ENCODE peak calls at places on chromosomes 5 and 9, in nine cellular contexts. T is mesothelial cell of epicardium; V is endothelial cell; D is transverse colon; M is CD4-positive, alpha-beta T cell; Z is fibroblast of the aortic adventitia; P is IMR-90; C is tibial artery; B is AG04450. F is an unnamed sample.

GRCh38 chr5:154878642-154879335 is 20.4 kb downstream of the CNOT8 start:
- DNase-seq in M (no peak), D (no peak), V (no peak), B (no peak), P (no peak), C (no peak), Z (no peak), T (no peak), F (no peak)

GRCh38 chr9:137971477-137972138 is 94.0 kb downstream of the CACNA1B start:
- DNase-seq in T (peak), D (no peak), C (peak), V (no peak), B (no peak), Z (no peak), M (peak), P (no peak), F (peak)

GRCh38 chr9:31519011-31519410 is 865.4 kb upstream of the ACO1 start:
- DNase-seq in T (no peak), V (no peak), P (no peak), M (no peak), Z (no peak), D (no peak), B (no peak), C (no peak), F (peak)

GRCh38 chr5:1217596-1218206 is 7.5 kb upstream of the SLC6A18 start:
- DNase-seq in V (no peak), T (no peak), B (no peak), D (no peak), C (no peak), P (no peak), Z (no peak), M (no peak), F (no peak)

GRCh38 chr5:179008667-179009066 is 13.5 kb upstream of the GRM6 start:
- DNase-seq in C (no peak), M (no peak), B (no peak), D (no peak), Z (peak), V (no peak), T (no peak), P (no peak), F (no peak)

GRCh38 chr9:95876595-95876994 is 1.1 kb downstream of the ERCC6L2 start:
- DNase-seq in P (peak), B (no peak), M (no peak), C (no peak), D (no peak), Z (peak), T (no peak), V (no peak), F (no peak)

GRCh38 chr5:147417133-147417813 is 92.6 kb downstream of the DPYSL3 start:
- DNase-seq in P (peak), Z (peak), D (peak), C (peak), V (no peak), T (no peak), B (no peak), M (no peak), F (no peak)

GRCh38 chr5:179974946-179975712 is 67.4 kb upstream of the TBC1D9B start:
- DNase-seq in V (peak), D (peak), Z (no peak), B (no peak), C (no peak), P (no peak), T (no peak), M (no peak), F (peak)

GRCh38 chr9:93820667-93821306 is 134.4 kb downstream of the BARX1 start:
- DNase-seq in P (no peak), B (no peak), D (no peak), M (no peak), V (no peak), Z (no peak), T (no peak), C (no peak), F (no peak)
- TF ChIP-seq CTCF in P (no peak), B (no peak), D (no peak), M (no peak), V (no peak), Z (no peak), T (no peak), C (no peak), F (no peak)

DNA sequence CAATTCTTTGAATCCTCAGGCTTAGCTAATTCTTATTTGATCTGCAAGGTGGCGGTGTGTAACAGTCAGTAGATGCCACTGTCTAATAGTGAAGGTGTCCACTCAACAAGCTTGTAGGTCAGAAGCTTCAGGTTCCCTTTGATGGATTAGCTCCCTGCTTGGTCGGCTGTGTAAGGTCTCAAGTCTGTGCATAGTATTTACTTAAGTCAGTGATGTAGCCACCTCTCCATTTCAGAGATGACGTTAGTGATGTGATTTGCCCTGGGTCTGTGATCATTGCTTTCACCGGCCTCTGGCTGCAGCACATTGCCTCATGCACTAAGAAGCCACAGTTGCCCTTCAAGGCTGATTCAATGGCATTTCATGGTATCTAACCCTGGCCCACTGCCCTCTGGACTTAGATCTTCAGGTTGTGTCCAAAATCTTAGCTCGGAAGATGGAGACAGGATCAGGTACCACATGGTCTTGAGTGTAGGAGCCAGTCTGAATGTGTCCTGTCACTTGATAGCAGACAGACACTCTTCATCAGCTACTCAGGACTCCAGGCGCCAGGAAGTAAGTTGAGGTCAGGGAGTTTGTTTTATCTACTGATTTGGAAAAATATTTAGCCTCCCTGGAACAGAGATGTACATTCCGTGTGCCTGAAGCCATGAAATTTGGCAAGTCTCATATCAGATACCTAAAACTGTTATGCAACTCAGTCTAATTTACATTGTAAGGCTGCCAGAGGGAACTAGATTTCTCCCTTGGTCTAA is 42.9 kb downstream of the SUB1 start:
- DNase-seq in P (peak), M (no peak), B (peak), C (no peak), T (no peak), D (no peak), Z (peak), V (no peak), F (no peak)
- TF ChIP-seq CTCF in P (no peak), M (no peak), B (no peak), C (no peak), T (no peak), D (no peak), Z (no peak), V (no peak), F (no peak)

GRCh38 chr9:105459329-105459728 is 11.5 kb downstream of the FSD1L start:
- DNase-seq in P (no peak), V (no peak), M (no peak), T (no peak), B (no peak), C (no peak), Z (no peak), D (no peak), F (no peak)
- TF ChIP-seq CTCF in P (no peak), V (no peak), M (no peak), T (no peak), B (no peak), C (no peak), Z (no peak), D (no peak), F (no peak)

GRCh38 chr9:130996672-130997394 is 12.1 kb upstream of the LAMC3 start:
- DNase-seq in T (no peak), C (no peak), V (no peak), M (no peak), P (no peak), D (no peak), B (no peak), Z (no peak), F (no peak)

GRCh38 chr9:130999265-130999623 is 9.7 kb upstream of the LAMC3 start:
- DNase-seq in T (no peak), C (no peak), V (no peak), B (no peak), D (no peak), P (no peak), Z (no peak), M (no peak), F (no peak)

GRCh38 chr9:130997395-130997684 is 11.6 kb upstream of the LAMC3 start:
- DNase-seq in D (no peak), M (no peak), Z (no peak), B (no peak), T (no peak), V (no peak), C (no peak), P (no peak), F (no peak)

GRCh38 chr9:130997925-130998595 is 10.9 kb upstream of the LAMC3 start:
- DNase-seq in B (peak), Z (peak), M (no peak), C (no peak), D (peak), V (peak), T (peak), P (peak), F (no peak)

DNA sequence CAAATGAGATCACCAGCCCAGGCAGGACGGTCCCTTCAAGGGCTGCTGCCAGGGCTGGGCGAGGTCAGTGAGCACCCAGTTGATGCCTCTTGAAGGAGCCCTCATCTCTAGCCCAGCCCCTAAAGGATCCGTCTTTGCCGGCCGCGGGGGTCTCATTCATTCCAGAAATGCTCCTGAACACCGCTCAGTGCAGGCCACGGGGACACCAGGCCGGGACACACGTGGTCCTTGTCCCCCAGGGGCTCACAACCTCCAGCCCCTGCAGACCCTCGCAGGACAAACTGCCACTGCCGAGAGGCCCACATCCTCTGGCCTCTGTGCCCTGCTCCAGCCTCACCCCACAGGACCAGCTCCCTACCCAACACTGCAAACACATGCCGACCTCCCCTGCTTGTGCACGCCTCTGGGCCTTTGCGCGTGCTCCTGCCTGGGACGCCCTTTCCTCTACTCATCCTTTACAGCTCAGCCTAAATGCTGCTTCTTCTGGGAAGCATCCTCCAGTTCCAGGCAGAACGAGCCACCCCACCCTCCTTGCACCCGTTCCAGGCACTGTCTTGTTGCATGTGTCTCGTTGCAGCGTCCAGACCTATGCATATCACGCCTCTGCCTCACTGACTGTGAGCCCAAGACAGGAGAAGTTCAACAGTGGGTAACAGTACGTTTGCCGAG is 10.2 kb upstream of the LAMC3 start:
- DNase-seq in C (no peak), T (no peak), D (no peak), V (no peak), P (no peak), Z (peak), B (no peak), M (no peak), F (no peak)
- TF ChIP-seq CTCF in C (no peak), T (no peak), D (no peak), V (no peak), P (no peak), Z (no peak), B (no peak), M (no peak), F (no peak)

GRCh38 chr5:68661237-68661636 is 432.6 kb upstream of the SLC30A5 start:
- DNase-seq in Z (no peak), V (peak), M (no peak), D (peak), C (no peak), B (no peak), T (no peak), P (peak), F (no peak)
- TF ChIP-seq CTCF in Z (peak), V (peak), M (no peak), D (peak), C (no peak), B (peak), T (no peak), P (peak), F (no peak)

DNA sequence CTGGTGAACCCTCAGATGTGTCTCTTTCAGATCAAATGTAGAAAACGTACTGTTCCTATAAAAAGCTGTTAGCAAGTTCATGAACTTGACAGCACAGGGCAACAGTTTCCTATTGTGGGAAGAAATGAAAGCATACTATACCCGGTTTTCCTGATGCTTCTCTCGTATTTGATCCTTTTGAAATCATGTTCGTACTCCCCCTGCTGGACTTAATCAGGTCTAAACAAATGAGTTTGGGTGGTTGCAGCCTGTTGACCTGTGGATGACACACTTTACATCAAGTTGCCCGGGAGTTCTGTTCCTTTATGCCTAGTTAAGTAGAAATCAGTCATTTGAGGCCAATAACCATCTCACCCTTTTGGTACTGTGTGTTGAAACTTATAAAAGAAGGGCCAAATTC is 1992.3 kb downstream of the MAT2B start:
- DNase-seq in Z (peak), D (no peak), M (no peak), V (peak), C (no peak), P (peak), B (no peak), T (no peak), F (no peak)
- TF ChIP-seq CTCF in Z (peak), D (no peak), M (no peak), V (peak), C (no peak), P (peak), B (peak), T (no peak), F (no peak)

GRCh38 chr5:141094481-141095262 is at the start of gene PCDHB2:
- DNase-seq in P (peak), Z (peak), V (peak), B (no peak), M (no peak), T (peak), D (no peak), C (no peak), F (no peak)
- TF ChIP-seq CTCF in P (peak), Z (no peak), V (peak), B (peak), M (no peak), T (peak), D (no peak), C (no peak), F (no peak)

GRCh38 chr9:121929893-121930875 is 162.9 kb downstream of the TTLL11 start:
- DNase-seq in B (no peak), T (no peak), M (no peak), C (no peak), Z (no peak), D (no peak), V (peak), P (no peak), F (no peak)
- TF ChIP-seq CTCF in B (no peak), T (no peak), M (no peak), C (no peak), Z (no peak), D (no peak), V (peak), P (peak), F (no peak)

GRCh38 chr9:87497604-87498045 is at the start of gene DAPK1:
- DNase-seq in D (peak), V (peak), M (no peak), P (no peak), C (peak), B (no peak), T (no peak), Z (peak), F (no peak)
- TF ChIP-seq CTCF in D (no peak), V (peak), M (no peak), P (no peak), C (no peak), B (no peak), T (peak), Z (no peak), F (no peak)

F was measured in activated B cell treated with CpG ODN at 0.5 μM for 24 hours.